ENCODE peak calls at places on chromosomes 7 and 10, in six cellular contexts. One of them, this sample, is unnamed.

GRCh38 chr7:66099551-66100407 is 14.9 kb upstream of the CRCP start:
- DNase-seq in IMR-90: peak
- DNase-seq in esophagus muscularis mucosa: peak
- DNase-seq in breast epithelium: peak
- DNase-seq in heart left ventricle: peak
- DNase-seq in transverse colon: peak
- DNase-seq in this sample: peak

GRCh38 chr7:51299391-51300133 is 17.0 kb downstream of the COBL start:
- DNase-seq in IMR-90: no peak
- DNase-seq in esophagus muscularis mucosa: peak
- DNase-seq in breast epithelium: no peak
- DNase-seq in heart left ventricle: no peak
- DNase-seq in transverse colon: no peak
- DNase-seq in this sample: no peak

GRCh38 chr7:117212969-117213877 is 109.6 kb downstream of the WNT2 start:
- DNase-seq in IMR-90: peak
- DNase-seq in esophagus muscularis mucosa: no peak
- DNase-seq in breast epithelium: no peak
- DNase-seq in heart left ventricle: no peak
- DNase-seq in transverse colon: peak
- DNase-seq in this sample: peak

GRCh38 chr7:80182630-80183276 is 48.1 kb downstream of the GNAI1 start:
- DNase-seq in IMR-90: peak
- DNase-seq in esophagus muscularis mucosa: no peak
- DNase-seq in breast epithelium: no peak
- DNase-seq in heart left ventricle: no peak
- DNase-seq in transverse colon: no peak
- DNase-seq in this sample: no peak

GRCh38 chr7:120486164-120486563 is 213.2 kb downstream of the KCND2 start:
- DNase-seq in IMR-90: no peak
- DNase-seq in esophagus muscularis mucosa: no peak
- DNase-seq in breast epithelium: no peak
- DNase-seq in heart left ventricle: no peak
- DNase-seq in transverse colon: no peak
- DNase-seq in this sample: no peak

GRCh38 chr7:5704534-5704922 is 76.9 kb downstream of the RNF216 start:
- DNase-seq in IMR-90: peak
- DNase-seq in esophagus muscularis mucosa: peak
- DNase-seq in breast epithelium: peak
- DNase-seq in heart left ventricle: peak
- DNase-seq in transverse colon: peak
- DNase-seq in this sample: peak

GRCh38 chr10:102451105-102451969 is at the start of gene C10orf95:
- DNase-seq in IMR-90: no peak
- DNase-seq in esophagus muscularis mucosa: no peak
- DNase-seq in breast epithelium: no peak
- DNase-seq in heart left ventricle: no peak
- DNase-seq in transverse colon: peak
- DNase-seq in this sample: no peak

GRCh38 chr7:72754312-72754711 is 73.7 kb downstream of the TYW1B start:
- DNase-seq in IMR-90: peak
- DNase-seq in esophagus muscularis mucosa: no peak
- DNase-seq in breast epithelium: no peak
- DNase-seq in heart left ventricle: no peak
- DNase-seq in transverse colon: no peak
- DNase-seq in this sample: no peak

GRCh38 chr10:1464866-1465265 is 272.5 kb downstream of the ADARB2 start:
- DNase-seq in IMR-90: no peak
- DNase-seq in esophagus muscularis mucosa: no peak
- DNase-seq in breast epithelium: no peak
- DNase-seq in heart left ventricle: no peak
- DNase-seq in transverse colon: no peak
- DNase-seq in this sample: no peak

GRCh38 chr10:47095848-47096612 is 184.8 kb downstream of the PTPN20 start:
- DNase-seq in IMR-90: no peak
- DNase-seq in esophagus muscularis mucosa: no peak
- DNase-seq in breast epithelium: no peak
- DNase-seq in heart left ventricle: no peak
- DNase-seq in transverse colon: no peak
- DNase-seq in this sample: peak

GRCh38 chr10:13348216-13349017 is at the start of gene SEPHS1:
- DNase-seq in IMR-90: peak
- DNase-seq in esophagus muscularis mucosa: no peak
- DNase-seq in breast epithelium: peak
- DNase-seq in heart left ventricle: peak
- DNase-seq in transverse colon: peak
- DNase-seq in this sample: peak

GRCh38 chr7:98870071-98870651 is 347 bp upstream of the TMEM130 start:
- DNase-seq in IMR-90: peak
- DNase-seq in esophagus muscularis mucosa: no peak
- DNase-seq in breast epithelium: peak
- DNase-seq in heart left ventricle: peak
- DNase-seq in transverse colon: peak
- DNase-seq in this sample: peak

GRCh38 chr10:47404937-47405336 is 20.8 kb upstream of the ZNF488 start:
- DNase-seq in IMR-90: no peak
- DNase-seq in esophagus muscularis mucosa: no peak
- DNase-seq in breast epithelium: no peak
- DNase-seq in heart left ventricle: no peak
- DNase-seq in transverse colon: no peak
- DNase-seq in this sample: no peak

GRCh38 chr7:26375604-26376207 is 84.0 kb downstream of the SNX10 start:
- DNase-seq in IMR-90: no peak
- DNase-seq in esophagus muscularis mucosa: no peak
- DNase-seq in breast epithelium: no peak
- DNase-seq in heart left ventricle: no peak
- DNase-seq in transverse colon: no peak
- DNase-seq in this sample: peak

GRCh38 chr10:104612577-104613205 is 28.4 kb upstream of the SORCS3 start:
- DNase-seq in IMR-90: no peak
- DNase-seq in esophagus muscularis mucosa: peak
- DNase-seq in breast epithelium: no peak
- DNase-seq in heart left ventricle: no peak
- DNase-seq in transverse colon: no peak
- DNase-seq in this sample: no peak

GRCh38 chr10:96636546-96636945 is 49.7 kb upstream of the TM9SF3 start:
- DNase-seq in IMR-90: no peak
- DNase-seq in esophagus muscularis mucosa: no peak
- DNase-seq in breast epithelium: no peak
- DNase-seq in heart left ventricle: no peak
- DNase-seq in transverse colon: no peak
- DNase-seq in this sample: no peak

GRCh38 chr7:2878306-2878705 is 34.2 kb upstream of the GNA12 start:
- DNase-seq in IMR-90: no peak
- DNase-seq in esophagus muscularis mucosa: no peak
- DNase-seq in breast epithelium: no peak
- DNase-seq in heart left ventricle: no peak
- DNase-seq in transverse colon: no peak
- DNase-seq in this sample: no peak

GRCh38 chr10:67549390-67549789 is 146.6 kb downstream of the CTNNA3 start:
- DNase-seq in IMR-90: peak
- DNase-seq in esophagus muscularis mucosa: no peak
- DNase-seq in breast epithelium: no peak
- DNase-seq in heart left ventricle: no peak
- DNase-seq in transverse colon: no peak
- DNase-seq in this sample: no peak

GRCh38 chr7:139078911-139079310 is 30.6 kb downstream of the ZC3HAV1 start:
- DNase-seq in IMR-90: no peak
- DNase-seq in esophagus muscularis mucosa: no peak
- DNase-seq in breast epithelium: no peak
- DNase-seq in heart left ventricle: no peak
- DNase-seq in transverse colon: no peak
- DNase-seq in this sample: no peak

GRCh38 chr10:84196083-84196482 is 1.7 kb downstream of the CDHR1 start:
- DNase-seq in IMR-90: no peak
- DNase-seq in esophagus muscularis mucosa: no peak
- DNase-seq in breast epithelium: no peak
- DNase-seq in heart left ventricle: no peak
- DNase-seq in transverse colon: peak
- DNase-seq in this sample: no peak

GRCh38 chr7:107044347-107045194 is at the start of gene PRKAR2B:
- DNase-seq in IMR-90: peak
- DNase-seq in esophagus muscularis mucosa: peak
- DNase-seq in breast epithelium: peak
- DNase-seq in heart left ventricle: peak
- DNase-seq in transverse colon: peak
- DNase-seq in this sample: peak

GRCh38 chr10:74640134-74640533 is 186.3 kb upstream of the KAT6B start:
- DNase-seq in IMR-90: peak
- DNase-seq in esophagus muscularis mucosa: no peak
- DNase-seq in breast epithelium: no peak
- DNase-seq in heart left ventricle: no peak
- DNase-seq in transverse colon: no peak
- DNase-seq in this sample: no peak

GRCh38 chr7:35596061-35596460 is 98.9 kb downstream of the HERPUD2 start:
- DNase-seq in IMR-90: peak
- DNase-seq in esophagus muscularis mucosa: no peak
- DNase-seq in breast epithelium: no peak
- DNase-seq in heart left ventricle: peak
- DNase-seq in transverse colon: no peak
- DNase-seq in this sample: no peak

GRCh38 chr10:3825244-3825643 is 40.2 kb upstream of the KLF6 start:
- DNase-seq in IMR-90: peak
- DNase-seq in esophagus muscularis mucosa: no peak
- DNase-seq in breast epithelium: no peak
- DNase-seq in heart left ventricle: no peak
- DNase-seq in transverse colon: peak
- DNase-seq in this sample: peak

DNA sequence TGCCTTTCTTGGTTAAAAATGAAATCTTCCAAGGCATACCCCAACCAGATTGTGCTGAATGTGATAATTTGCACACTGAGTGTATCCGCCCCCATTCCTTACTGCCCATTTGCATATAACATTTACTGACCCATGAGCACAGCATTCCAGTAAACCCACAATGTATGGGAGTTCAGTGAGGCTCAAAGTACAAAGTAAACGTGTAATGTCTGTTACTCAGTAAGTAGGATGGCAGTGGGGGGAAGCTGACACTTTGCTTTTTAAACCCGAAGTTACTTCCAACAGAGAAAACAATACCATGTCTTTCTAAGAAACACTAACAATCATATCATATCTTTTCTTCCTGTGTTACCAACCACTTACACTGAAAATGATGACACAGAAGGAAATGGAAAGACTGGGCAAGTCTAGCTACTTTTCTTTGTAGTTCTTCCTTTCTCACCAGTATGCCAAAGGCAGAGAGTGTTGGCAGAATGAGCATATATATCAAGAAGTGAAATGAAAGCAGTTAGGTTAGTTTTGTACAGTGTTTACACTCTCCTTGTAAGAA is 27.1 kb upstream of the SOSTDC1 start:
- DNase-seq in IMR-90: peak
- DNase-seq in esophagus muscularis mucosa: no peak
- DNase-seq in breast epithelium: no peak
- DNase-seq in heart left ventricle: no peak
- DNase-seq in transverse colon: no peak
- DNase-seq in this sample: no peak
- TF ChIP-seq POLR2A in IMR-90: no peak
- TF ChIP-seq POLR2A in esophagus muscularis mucosa: no peak
- TF ChIP-seq POLR2A in breast epithelium: no peak
- TF ChIP-seq POLR2A in heart left ventricle: no peak
- TF ChIP-seq POLR2A in transverse colon: no peak
- TF ChIP-seq POLR2A in this sample: no peak

GRCh38 chr10:93894516-93895378 is 969 bp downstream of the SLC35G1 start:
- DNase-seq in IMR-90: peak
- DNase-seq in esophagus muscularis mucosa: no peak
- DNase-seq in breast epithelium: no peak
- DNase-seq in heart left ventricle: no peak
- DNase-seq in transverse colon: no peak
- DNase-seq in this sample: peak

GRCh38 chr10:93899109-93899508 is 5.3 kb downstream of the SLC35G1 start:
- DNase-seq in IMR-90: no peak
- DNase-seq in esophagus muscularis mucosa: no peak
- DNase-seq in breast epithelium: no peak
- DNase-seq in heart left ventricle: no peak
- DNase-seq in transverse colon: no peak
- DNase-seq in this sample: no peak

GRCh38 chr10:93897070-93897797 is 3.5 kb downstream of the SLC35G1 start:
- DNase-seq in IMR-90: no peak
- DNase-seq in esophagus muscularis mucosa: no peak
- DNase-seq in breast epithelium: no peak
- DNase-seq in heart left ventricle: no peak
- DNase-seq in transverse colon: peak
- DNase-seq in this sample: no peak

GRCh38 chr10:93893646-93894515 is at the start of gene SLC35G1:
- DNase-seq in IMR-90: peak
- DNase-seq in esophagus muscularis mucosa: no peak
- DNase-seq in breast epithelium: no peak
- DNase-seq in heart left ventricle: peak
- DNase-seq in transverse colon: peak
- DNase-seq in this sample: peak
- TF ChIP-seq POLR2A in IMR-90: peak
- TF ChIP-seq POLR2A in esophagus muscularis mucosa: no peak
- TF ChIP-seq POLR2A in breast epithelium: no peak
- TF ChIP-seq POLR2A in heart left ventricle: peak
- TF ChIP-seq POLR2A in transverse colon: peak
- TF ChIP-seq POLR2A in this sample: peak

DNA sequence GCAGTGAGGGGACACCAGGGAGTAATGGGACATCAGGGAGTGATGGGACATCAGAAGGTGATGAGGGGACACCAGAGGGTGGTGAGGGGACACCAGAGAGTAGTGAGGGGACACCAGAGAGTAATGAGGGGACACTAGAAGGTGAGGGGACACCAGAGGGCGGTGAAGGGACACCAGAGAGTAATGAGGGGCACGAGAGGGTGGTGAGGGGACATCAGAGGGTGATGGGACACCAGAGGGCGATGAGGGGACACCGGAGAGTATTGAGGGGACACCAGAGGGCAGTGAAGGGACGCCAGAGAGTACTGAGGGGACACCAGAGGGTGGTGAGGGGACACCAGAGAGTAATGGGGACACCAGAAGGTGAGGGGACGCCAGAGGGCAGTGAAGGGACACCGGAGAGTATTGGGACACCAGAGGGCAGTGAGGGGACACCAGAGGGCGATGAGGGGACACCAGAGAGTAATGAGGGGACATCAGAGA is 10.5 kb downstream of the NACAD start:
- DNase-seq in IMR-90: no peak
- DNase-seq in esophagus muscularis mucosa: no peak
- DNase-seq in breast epithelium: peak
- DNase-seq in heart left ventricle: no peak
- DNase-seq in transverse colon: no peak
- DNase-seq in this sample: no peak
- TF ChIP-seq POLR2A in IMR-90: no peak
- TF ChIP-seq POLR2A in esophagus muscularis mucosa: no peak
- TF ChIP-seq POLR2A in breast epithelium: no peak
- TF ChIP-seq POLR2A in heart left ventricle: no peak
- TF ChIP-seq POLR2A in transverse colon: no peak
- TF ChIP-seq POLR2A in this sample: no peak

DNA sequence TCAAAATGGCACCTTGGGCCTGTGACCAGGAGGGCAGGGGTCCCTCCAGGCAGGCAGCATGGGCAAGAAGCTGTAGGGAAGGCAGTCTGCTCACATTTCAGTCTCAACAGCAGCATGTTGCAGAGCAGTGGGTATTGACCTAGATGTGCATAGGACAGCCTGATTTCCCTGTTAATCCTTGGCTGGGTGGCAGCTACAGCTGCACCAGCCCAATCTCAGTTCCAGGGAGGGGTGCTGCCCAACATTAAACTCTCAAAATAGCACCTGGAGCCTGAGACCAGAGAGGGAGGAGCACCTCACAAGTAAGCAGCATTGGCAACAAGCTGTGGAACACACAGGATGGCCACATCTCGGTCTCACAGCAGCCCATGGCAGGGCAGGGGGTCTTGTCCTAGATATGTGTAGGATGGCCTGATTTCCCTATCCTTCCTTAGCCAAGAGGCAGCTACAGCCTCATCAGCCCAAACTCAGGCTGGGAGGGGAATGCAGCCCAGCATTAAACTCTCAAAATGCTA is 10.3 kb downstream of the TMEM140 start:
- DNase-seq in IMR-90: no peak
- DNase-seq in esophagus muscularis mucosa: no peak
- DNase-seq in breast epithelium: no peak
- DNase-seq in heart left ventricle: no peak
- DNase-seq in transverse colon: no peak
- DNase-seq in this sample: no peak
- TF ChIP-seq POLR2A in IMR-90: no peak
- TF ChIP-seq POLR2A in esophagus muscularis mucosa: no peak
- TF ChIP-seq POLR2A in breast epithelium: no peak
- TF ChIP-seq POLR2A in heart left ventricle: no peak
- TF ChIP-seq POLR2A in transverse colon: no peak
- TF ChIP-seq POLR2A in this sample: no peak

This sample was measured in erythroblast.